ENCODE peak calls at places on chromosomes 16 and 17, in ten cellular contexts. J, O, H, A, W, F, D, G, E and I are unnamed samples.

GRCh38 chr17:9324864-9325263 is 250.8 kb downstream of the STX8 start:
- DNase-seq in A (no peak), W (no peak), E (no peak), D (no peak), H (no peak), G (no peak), O (no peak), J (peak; percentile 55), F (no peak), I (no peak)

GRCh38 chr16:55912022-55912421 is 36.8 kb upstream of the CES5A start:
- DNase-seq in O (no peak), H (no peak), D (no peak), J (no peak), W (peak; percentile 81), E (no peak), A (no peak), G (no peak), F (no peak), I (no peak)

GRCh38 chr17:49969794-49970389 is 902 bp downstream of the DLX4 start:
- DNase-seq in F (no peak), W (no peak), D (no peak), A (no peak), H (no peak), J (no peak), O (no peak), G (no peak), E (no peak), I (no peak)

GRCh38 chr16:4411684-4412083 is 4.7 kb downstream of the CORO7 start:
- DNase-seq in G (no peak), E (no peak), F (no peak), A (peak; percentile 57), J (no peak), H (no peak), D (no peak), O (no peak), W (peak; percentile 95), I (no peak)

GRCh38 chr17:58281511-58282011 is 826 bp upstream of the MPO start:
- DNase-seq in F (peak; percentile 51), E (no peak), W (no peak), A (no peak), H (no peak), D (no peak), O (no peak), J (no peak), G (peak; percentile 72), I (no peak)

GRCh38 chr16:66304151-66304550 is 62.3 kb upstream of the CDH5 start:
- DNase-seq in A (no peak), W (peak; percentile 13), E (no peak), O (no peak), J (no peak), G (no peak), F (no peak), D (no peak), H (no peak), I (no peak)

GRCh38 chr16:57245472-57246113 is 534 bp downstream of the ARL2BP start:
- DNase-seq in G (no peak), E (no peak), A (peak; percentile 60), W (no peak), O (no peak), D (peak; percentile 15), H (no peak), F (no peak), J (no peak), I (no peak)

GRCh38 chr17:56779898-56780777 is 53.6 kb downstream of the C17orf67 start:
- DNase-seq in O (peak; percentile 80), E (peak; percentile 92), F (peak; percentile 97), A (peak; percentile 76), H (peak; percentile 67), D (peak; percentile 81), J (peak; percentile 67), W (peak; percentile 86), G (peak; percentile 95), I (peak; percentile 75)